ENCODE peak calls at places on chromosomes 5 and 9, in nine cellular contexts. E, G, T, R, L, Y, M, D and K are unnamed samples.

GRCh38 chr5:177129206-177129605 is 4.4 kb upstream of the NSD1 start:
- DNase-seq in Y (no peak), M (no peak), T (no peak), D (no peak), R (no peak), G (no peak), L (peak), E (no peak), K (no peak)

GRCh38 chr5:90909091-90909503 is 350.5 kb downstream of the ADGRV1 start:
- DNase-seq in T (no peak), M (no peak), E (no peak), R (peak), G (no peak), D (no peak), L (no peak), Y (no peak), K (no peak)

GRCh38 chr9:127154390-127155191 is 32.2 kb upstream of the ANGPTL2 start:
- DNase-seq in E (no peak), T (peak), M (no peak), R (peak), G (no peak), L (peak), D (peak), Y (peak), K (peak)

GRCh38 chr9:129446828-129447550 is 173.9 kb downstream of the C9orf50 start:
- DNase-seq in M (no peak), R (no peak), D (no peak), L (no peak), G (no peak), E (no peak), Y (no peak), T (no peak), K (no peak)

GRCh38 chr9:130925050-130925678 is 13.9 kb downstream of the FIBCD1 start:
- DNase-seq in G (no peak), T (no peak), Y (no peak), M (no peak), L (no peak), E (no peak), D (no peak), R (no peak), K (no peak)

GRCh38 chr5:71836084-71836483 is 117.0 kb downstream of the CARTPT start:
- DNase-seq in D (no peak), L (peak), R (peak), Y (no peak), E (no peak), T (no peak), G (no peak), M (no peak), K (no peak)

GRCh38 chr5:27708579-27708978 is 670.2 kb upstream of the CDH9 start:
- DNase-seq in T (no peak), E (no peak), M (no peak), Y (no peak), G (peak), R (peak), D (no peak), L (no peak), K (no peak)

GRCh38 chr9:32398207-32398606 is 13.8 kb downstream of the ACO1 start:
- DNase-seq in T (no peak), Y (no peak), E (no peak), R (peak), G (no peak), M (no peak), D (no peak), L (no peak), K (no peak)

GRCh38 chr5:172788771-172789686 is 18.0 kb upstream of the DUSP1 start:
- DNase-seq in Y (peak), E (no peak), D (no peak), L (no peak), M (no peak), G (no peak), R (no peak), T (no peak), K (no peak)

GRCh38 chr5:169567079-169567478 is 16.5 kb upstream of the SPDL1 start:
- DNase-seq in R (no peak), Y (no peak), L (no peak), T (no peak), D (no peak), G (no peak), E (peak), M (no peak), K (no peak)

GRCh38 chr9:35923927-35924763 is 14.9 kb downstream of the SPAAR start:
- DNase-seq in G (peak), E (no peak), M (no peak), D (no peak), R (peak), T (peak), Y (no peak), L (no peak), K (no peak)

GRCh38 chr5:92484484-92484883 is 1096.5 kb downstream of the NR2F1-AS1 start:
- DNase-seq in D (no peak), M (no peak), E (no peak), T (no peak), L (no peak), R (no peak), Y (no peak), G (no peak), K (no peak)

GRCh38 chr5:164663223-164663989 is 1158.0 kb downstream of the MAT2B start:
- DNase-seq in L (no peak), Y (no peak), E (no peak), M (no peak), G (peak), D (no peak), R (no peak), T (no peak), K (no peak)

GRCh38 chr9:95508242-95508967 is 8.4 kb downstream of the PTCH1 start:
- DNase-seq in G (no peak), D (peak), Y (peak), R (no peak), L (no peak), T (no peak), E (no peak), M (peak), K (no peak)

GRCh38 chr9:3708751-3709150 is 182.9 kb upstream of the RFX3 start:
- DNase-seq in D (no peak), L (no peak), T (no peak), E (no peak), M (peak), Y (no peak), G (no peak), R (no peak), K (no peak)

GRCh38 chr5:94807985-94808384 is 189.5 kb downstream of the SLF1 start:
- DNase-seq in M (no peak), Y (no peak), E (no peak), D (no peak), R (no peak), L (no peak), G (no peak), T (no peak), K (no peak)

GRCh38 chr5:138504799-138505198 is 38.2 kb downstream of the ETF1 start:
- DNase-seq in D (no peak), E (no peak), G (no peak), R (no peak), Y (peak), L (no peak), T (no peak), M (peak), K (no peak)

GRCh38 chr5:68932830-68933434 is 160.9 kb upstream of the SLC30A5 start:
- DNase-seq in G (no peak), R (no peak), L (peak), T (no peak), E (no peak), Y (no peak), D (no peak), M (no peak), K (no peak)

GRCh38 chr9:124221685-124222084 is 36.1 kb upstream of the NEK6 start:
- DNase-seq in L (no peak), D (no peak), Y (no peak), M (no peak), T (no peak), G (no peak), E (no peak), R (no peak), K (no peak)

GRCh38 chr9:120403543-120403856 is 176.5 kb downstream of the CDK5RAP2 start:
- DNase-seq in D (no peak), E (no peak), M (no peak), T (no peak), R (no peak), G (no peak), L (no peak), Y (no peak), K (no peak)

GRCh38 chr5:158725223-158725825 is 374.4 kb downstream of the EBF1 start:
- DNase-seq in E (no peak), L (peak), M (no peak), Y (no peak), D (no peak), R (no peak), T (no peak), G (no peak), K (no peak)

GRCh38 chr9:98099346-98099745 is 19.7 kb downstream of the TRIM14 start:
- DNase-seq in R (no peak), L (no peak), Y (no peak), M (no peak), G (no peak), E (no peak), T (no peak), D (peak), K (no peak)

GRCh38 chr9:34554211-34555001 is 31.6 kb upstream of the ENHO start:
- DNase-seq in D (no peak), Y (no peak), R (no peak), T (no peak), G (no peak), E (no peak), L (no peak), M (peak), K (no peak)

GRCh38 chr9:137435980-137436760 is 5.0 kb downstream of the ENTPD8 start:
- DNase-seq in E (peak), G (peak), D (no peak), Y (peak), M (no peak), L (no peak), R (peak), T (peak), K (no peak)

GRCh38 chr9:129694265-129694664 is 28.8 kb downstream of the PRRX2 start:
- DNase-seq in D (no peak), M (no peak), E (no peak), Y (no peak), R (no peak), G (no peak), T (no peak), L (no peak), K (no peak)

GRCh38 chr9:107312651-107313050 is 29.6 kb downstream of the RAD23B start:
- DNase-seq in L (no peak), Y (peak), G (no peak), E (no peak), D (no peak), R (peak), T (no peak), M (no peak), K (no peak)

GRCh38 chr5:1724822-1725602 is 74.6 kb downstream of the MRPL36 start:
- DNase-seq in D (peak), T (no peak), Y (no peak), M (no peak), E (peak), R (no peak), L (no peak), G (no peak), K (peak)